ENCODE peak calls at places on chromosomes 5 and 9, in eight cellular contexts. One of them, this sample, is unnamed.
A peak's percentile ranks its signal among the peaks of the same experiment; 100 is the strongest.

GRCh38 chr5:108093186-108093585 is 288.7 kb downstream of the FBXL17 start:
- DNase-seq in fibroblast of lung: peak; percentile 32
- DNase-seq in ovary: no peak
- DNase-seq in H9: no peak
- DNase-seq in mammary epithelial cell: no peak
- DNase-seq in OCI-LY7: peak; percentile 4
- DNase-seq in PC-3: peak; percentile 55
- DNase-seq in iPS DF 6.9: no peak
- DNase-seq in this sample: no peak

GRCh38 chr9:131545003-131545785 is at the start of gene PRRT1B:
- DNase-seq in iPS DF 6.9: no peak
- DNase-seq in fibroblast of lung: no peak
- DNase-seq in H9: no peak
- DNase-seq in mammary epithelial cell: no peak
- DNase-seq in OCI-LY7: no peak
- DNase-seq in PC-3: peak; percentile 85
- DNase-seq in ovary: no peak
- DNase-seq in this sample: no peak

GRCh38 chr5:179166886-179167841 is 107.0 kb downstream of the ZNF354C start:
- DNase-seq in PC-3: peak; percentile 38
- DNase-seq in iPS DF 6.9: peak; percentile 29
- DNase-seq in OCI-LY7: peak; percentile 50
- DNase-seq in H9: peak; percentile 71
- DNase-seq in ovary: peak; percentile 83
- DNase-seq in fibroblast of lung: peak; percentile 51
- DNase-seq in mammary epithelial cell: no peak
- DNase-seq in this sample: peak; percentile 11

GRCh38 chr9:93295456-93296076 is 111.6 kb downstream of the WNK2 start:
- DNase-seq in iPS DF 6.9: no peak
- DNase-seq in OCI-LY7: peak; percentile 87
- DNase-seq in mammary epithelial cell: no peak
- DNase-seq in H9: no peak
- DNase-seq in PC-3: no peak
- DNase-seq in fibroblast of lung: no peak
- DNase-seq in ovary: no peak
- DNase-seq in this sample: no peak

GRCh38 chr5:38666668-38667498 is 110.4 kb upstream of the LIFR start:
- DNase-seq in OCI-LY7: peak; percentile 5
- DNase-seq in iPS DF 6.9: no peak
- DNase-seq in PC-3: peak; percentile 45
- DNase-seq in fibroblast of lung: peak; percentile 52
- DNase-seq in H9: peak; percentile 46
- DNase-seq in mammary epithelial cell: no peak
- DNase-seq in ovary: peak; percentile 34
- DNase-seq in this sample: no peak

GRCh38 chr9:126984969-126985368 is 70.4 kb downstream of the RALGPS1 start:
- DNase-seq in mammary epithelial cell: peak; percentile 9
- DNase-seq in PC-3: peak; percentile 75
- DNase-seq in ovary: no peak
- DNase-seq in OCI-LY7: no peak
- DNase-seq in H9: no peak
- DNase-seq in iPS DF 6.9: no peak
- DNase-seq in fibroblast of lung: no peak
- DNase-seq in this sample: no peak

GRCh38 chr9:89808076-89808701 is 203.4 kb downstream of the GADD45G start:
- DNase-seq in iPS DF 6.9: no peak
- DNase-seq in fibroblast of lung: peak; percentile 15
- DNase-seq in H9: no peak
- DNase-seq in ovary: no peak
- DNase-seq in mammary epithelial cell: no peak
- DNase-seq in PC-3: no peak
- DNase-seq in OCI-LY7: no peak
- DNase-seq in this sample: no peak

GRCh38 chr5:169445191-169445590 is 138.4 kb upstream of the SPDL1 start:
- DNase-seq in fibroblast of lung: no peak
- DNase-seq in PC-3: peak; percentile 20
- DNase-seq in iPS DF 6.9: no peak
- DNase-seq in mammary epithelial cell: no peak
- DNase-seq in OCI-LY7: no peak
- DNase-seq in H9: no peak
- DNase-seq in ovary: no peak
- DNase-seq in this sample: no peak

DNA sequence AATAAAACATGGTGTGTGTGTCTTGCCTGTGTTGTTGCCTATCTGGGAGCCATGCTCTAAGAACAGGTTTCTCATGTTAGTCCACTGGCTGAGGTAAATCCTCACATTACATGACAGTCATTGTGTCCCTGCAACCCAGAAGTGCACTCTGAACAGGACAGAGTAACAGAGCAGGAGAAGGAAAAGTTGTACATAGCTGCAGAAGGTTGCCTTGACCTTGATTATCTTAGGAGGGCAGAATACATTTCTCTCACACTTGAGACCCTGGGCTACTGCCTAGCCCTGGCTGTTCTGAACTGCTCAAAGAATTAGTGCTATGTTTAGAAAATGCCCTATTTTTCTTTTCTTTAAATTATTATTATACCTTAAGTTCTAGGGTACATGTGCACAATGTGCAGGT is 16.9 kb downstream of the ZNF189 start:
- DNase-seq in OCI-LY7: no peak
- DNase-seq in PC-3: no peak
- DNase-seq in iPS DF 6.9: no peak
- DNase-seq in fibroblast of lung: no peak
- DNase-seq in ovary: no peak
- DNase-seq in H9: no peak
- DNase-seq in mammary epithelial cell: no peak
- DNase-seq in this sample: no peak
- H3K9me3 ChIP-seq in OCI-LY7: no peaks in the 10 kb centered on the region
- H3K9me3 ChIP-seq in PC-3: no peaks in the 10 kb centered on the region
- H3K9me3 ChIP-seq in iPS DF 6.9: no peaks in the 10 kb centered on the region
- H3K9me3 ChIP-seq in fibroblast of lung: no peaks in the 10 kb centered on the region
- H3K9me3 ChIP-seq in ovary: peaks cover 20% of the 10 kb centered on the region
- H3K9me3 ChIP-seq in H9: peaks cover 3% of the 10 kb centered on the region
- H3K9me3 ChIP-seq in mammary epithelial cell: peaks cover 12% of the 10 kb centered on the region
- H3K9me3 ChIP-seq in this sample: peaks cover 10% of the 10 kb centered on the region

DNA sequence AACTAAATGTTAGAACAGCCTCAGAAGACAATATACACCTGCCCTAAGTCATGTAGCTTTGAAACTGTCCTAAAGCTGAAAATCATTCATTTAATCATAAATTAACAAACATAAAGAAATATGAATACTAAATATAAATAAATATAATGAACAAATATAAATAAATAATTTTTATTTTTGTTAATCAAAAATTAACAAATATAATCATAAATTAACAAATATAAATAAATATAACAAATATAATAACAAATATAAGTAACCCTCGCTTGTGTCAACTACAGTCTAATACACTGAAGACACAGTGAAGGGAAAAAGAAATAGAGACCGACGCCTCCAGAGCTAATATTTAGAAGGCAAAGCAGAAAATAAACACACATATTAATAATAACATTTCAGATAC is 527.3 kb downstream of the CYLC2 start:
- DNase-seq in ovary: no peak
- DNase-seq in fibroblast of lung: no peak
- DNase-seq in OCI-LY7: no peak
- DNase-seq in PC-3: no peak
- DNase-seq in mammary epithelial cell: no peak
- DNase-seq in iPS DF 6.9: no peak
- DNase-seq in H9: no peak
- DNase-seq in this sample: no peak
- H3K9me3 ChIP-seq in ovary: no peaks in the 10 kb centered on the region
- H3K9me3 ChIP-seq in fibroblast of lung: no peaks in the 10 kb centered on the region
- H3K9me3 ChIP-seq in OCI-LY7: no peaks in the 10 kb centered on the region
- H3K9me3 ChIP-seq in PC-3: no peaks in the 10 kb centered on the region
- H3K9me3 ChIP-seq in mammary epithelial cell: no peaks in the 10 kb centered on the region
- H3K9me3 ChIP-seq in iPS DF 6.9: peaks cover 2% of the 10 kb centered on the region
- H3K9me3 ChIP-seq in H9: no peaks in the 10 kb centered on the region
- H3K9me3 ChIP-seq in this sample: no peaks in the 10 kb centered on the region

GRCh38 chr5:173490681-173491080 is 125.8 kb downstream of the BOD1 start:
- DNase-seq in fibroblast of lung: no peak
- DNase-seq in iPS DF 6.9: no peak
- DNase-seq in H9: no peak
- DNase-seq in mammary epithelial cell: no peak
- DNase-seq in OCI-LY7: no peak
- DNase-seq in ovary: no peak
- DNase-seq in PC-3: no peak
- DNase-seq in this sample: no peak
- H3K9me3 ChIP-seq in fibroblast of lung: no peaks in the 10 kb centered on the region
- H3K9me3 ChIP-seq in iPS DF 6.9: no peaks in the 10 kb centered on the region
- H3K9me3 ChIP-seq in H9: no peaks in the 10 kb centered on the region
- H3K9me3 ChIP-seq in mammary epithelial cell: no peaks in the 10 kb centered on the region
- H3K9me3 ChIP-seq in OCI-LY7: no peaks in the 10 kb centered on the region
- H3K9me3 ChIP-seq in ovary: no peaks in the 10 kb centered on the region
- H3K9me3 ChIP-seq in PC-3: no peaks in the 10 kb centered on the region
- H3K9me3 ChIP-seq in this sample: no peaks in the 10 kb centered on the region

GRCh38 chr5:56359809-56360685 is 126.9 kb upstream of the ANKRD55 start:
- DNase-seq in mammary epithelial cell: no peak
- DNase-seq in OCI-LY7: no peak
- DNase-seq in H9: no peak
- DNase-seq in fibroblast of lung: peak; percentile 67
- DNase-seq in iPS DF 6.9: no peak
- DNase-seq in PC-3: no peak
- DNase-seq in ovary: no peak
- DNase-seq in this sample: no peak

GRCh38 chr5:56358046-56358445 is 124.9 kb upstream of the ANKRD55 start:
- DNase-seq in iPS DF 6.9: no peak
- DNase-seq in PC-3: no peak
- DNase-seq in H9: no peak
- DNase-seq in fibroblast of lung: no peak
- DNase-seq in mammary epithelial cell: no peak
- DNase-seq in OCI-LY7: no peak
- DNase-seq in ovary: no peak
- DNase-seq in this sample: no peak

GRCh38 chr5:56359429-56359781 is 126.3 kb upstream of the ANKRD55 start:
- DNase-seq in mammary epithelial cell: no peak
- DNase-seq in ovary: no peak
- DNase-seq in OCI-LY7: no peak
- DNase-seq in H9: no peak
- DNase-seq in iPS DF 6.9: no peak
- DNase-seq in fibroblast of lung: no peak
- DNase-seq in PC-3: no peak
- DNase-seq in this sample: no peak

GRCh38 chr5:56357426-56357825 is 124.3 kb upstream of the ANKRD55 start:
- DNase-seq in fibroblast of lung: no peak
- DNase-seq in mammary epithelial cell: no peak
- DNase-seq in PC-3: no peak
- DNase-seq in OCI-LY7: no peak
- DNase-seq in ovary: no peak
- DNase-seq in iPS DF 6.9: no peak
- DNase-seq in H9: no peak
- DNase-seq in this sample: peak; percentile 22

DNA sequence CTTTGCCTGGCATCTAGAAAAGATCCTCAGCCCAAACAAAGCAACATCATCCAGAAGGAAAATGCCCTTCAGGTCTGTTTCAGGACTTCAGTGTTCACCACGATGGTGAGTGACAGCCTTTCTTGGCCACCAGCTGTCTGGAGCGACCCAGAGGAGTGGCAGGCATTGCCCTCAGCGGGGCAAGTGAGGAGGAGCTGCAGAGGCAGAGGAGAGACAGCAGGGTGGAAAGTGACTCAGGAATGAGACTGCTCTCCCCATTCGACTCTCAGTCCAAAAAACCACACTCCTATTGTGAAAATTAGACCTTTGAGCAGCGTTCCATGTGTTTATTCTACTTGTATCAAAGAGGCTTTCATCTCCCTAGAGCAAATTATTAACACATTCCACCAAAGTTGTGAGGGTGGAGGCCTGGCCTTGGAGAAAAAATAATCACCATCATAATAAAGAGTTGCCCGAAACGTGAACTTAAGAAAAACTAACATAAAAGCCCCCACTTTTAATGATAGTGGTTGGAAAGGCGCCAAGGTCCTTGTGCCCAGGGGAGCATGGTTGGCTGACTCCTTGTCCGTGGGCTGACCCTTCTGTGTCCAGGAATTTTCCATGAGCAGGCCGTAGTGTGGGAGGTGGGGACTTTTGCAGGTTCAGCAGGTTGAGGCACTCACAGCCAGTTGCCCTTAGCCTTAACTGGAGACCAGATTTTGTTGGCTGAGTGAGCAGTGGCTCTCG is 125.7 kb upstream of the ANKRD55 start:
- DNase-seq in H9: no peak
- DNase-seq in iPS DF 6.9: no peak
- DNase-seq in OCI-LY7: no peak
- DNase-seq in mammary epithelial cell: peak; percentile 71
- DNase-seq in fibroblast of lung: peak; percentile 58
- DNase-seq in PC-3: peak; percentile 7
- DNase-seq in ovary: peak; percentile 79
- DNase-seq in this sample: no peak
- H3K9me3 ChIP-seq in H9: no peaks in the 10 kb centered on the region
- H3K9me3 ChIP-seq in iPS DF 6.9: no peaks in the 10 kb centered on the region
- H3K9me3 ChIP-seq in OCI-LY7: no peaks in the 10 kb centered on the region
- H3K9me3 ChIP-seq in mammary epithelial cell: no peaks in the 10 kb centered on the region
- H3K9me3 ChIP-seq in fibroblast of lung: no peaks in the 10 kb centered on the region
- H3K9me3 ChIP-seq in PC-3: no peaks in the 10 kb centered on the region
- H3K9me3 ChIP-seq in ovary: no peaks in the 10 kb centered on the region
- H3K9me3 ChIP-seq in this sample: no peaks in the 10 kb centered on the region

This sample was measured in NT2/D1.